ENCODE peak calls at places on chromosomes 11 and 22, in nine cellular contexts. Y, Z, N, O, K, M, S, W and Q are unnamed samples. For H3K9me3, the result is how much of the 10 kb centered on the place peaks cover.

GRCh38 chr22:48666620-48667019 is 1161.1 kb downstream of the BRD1 start:
- DNase-seq in Y (no peak), M (no peak), K (no peak), O (no peak), W (no peak), Z (no peak), S (no peak), N (no peak), Q (no peak)

GRCh38 chr11:92550411-92550810 is 325.8 kb downstream of the FAT3 start:
- DNase-seq in Y (no peak), O (no peak), S (no peak), Z (no peak), N (no peak), W (no peak), K (no peak), M (no peak), Q (no peak)

GRCh38 chr22:31218565-31219262 is 6.6 kb downstream of the LIMK2 start:
- DNase-seq in W (no peak), Z (no peak), O (no peak), N (no peak), K (no peak), M (no peak), S (no peak), Y (no peak), Q (no peak)

GRCh38 chr11:26551186-26551801 is 20.8 kb downstream of the MUC15 start:
- DNase-seq in N (no peak), Y (no peak), O (no peak), W (no peak), M (no peak), S (no peak), Z (no peak), K (no peak), Q (no peak)

GRCh38 chr11:117980716-117981115 is 5.5 kb upstream of the IL10RA start:
- DNase-seq in Y (no peak), M (peak), Z (no peak), N (no peak), W (no peak), S (no peak), K (no peak), O (peak), Q (no peak)

GRCh38 chr11:72739240-72740059 is 12.8 kb downstream of the ARAP1 start:
- DNase-seq in Z (no peak), O (no peak), W (no peak), M (no peak), K (no peak), N (no peak), S (no peak), Y (no peak), Q (no peak)

GRCh38 chr11:74534216-74534615 is 40.7 kb upstream of the LIPT2 start:
- DNase-seq in M (no peak), N (no peak), O (no peak), S (no peak), Y (no peak), W (no peak), Z (no peak), K (no peak), Q (peak)

GRCh38 chr11:63906585-63906984 is 10.4 kb downstream of the RCOR2 start:
- DNase-seq in Y (peak), N (no peak), Z (peak), K (no peak), S (no peak), O (no peak), M (no peak), W (no peak), Q (no peak)

GRCh38 chr11:31813961-31814868 is 3.1 kb upstream of the PAX6 start:
- DNase-seq in Y (no peak), O (no peak), S (no peak), N (no peak), M (no peak), W (no peak), Z (no peak), K (peak), Q (no peak)
- H3K9me3 ChIP-seq in Y (under half), O (under half), S (under half), N (under half), M (under half), W (under half), Z (under half), K (under half), Q (under half)

GRCh38 chr11:17369094-17369493 is 17.5 kb downstream of the NCR3LG1 start:
- DNase-seq in Y (no peak), N (no peak), M (no peak), S (no peak), K (no peak), Z (no peak), O (no peak), W (no peak), Q (no peak)
- H3K9me3 ChIP-seq in Y (under half), N (half or more), M (under half), S (under half), K (under half), Z (under half), O (under half), W (under half), Q (under half)

GRCh38 chr22:47236718-47237117 is 474.3 kb downstream of the TBC1D22A start:
- DNase-seq in S (no peak), N (no peak), M (no peak), O (no peak), K (no peak), Y (no peak), W (no peak), Z (no peak), Q (no peak)

GRCh38 chr22:47240116-47240515 is 477.7 kb downstream of the TBC1D22A start:
- DNase-seq in W (no peak), S (no peak), O (no peak), N (no peak), Z (no peak), K (no peak), M (no peak), Y (no peak), Q (no peak)

GRCh38 chr22:47238886-47239860 is 476.7 kb downstream of the TBC1D22A start:
- DNase-seq in M (peak), W (no peak), Z (no peak), Y (no peak), O (no peak), N (no peak), K (no peak), S (no peak), Q (no peak)

GRCh38 chr22:47233316-47234243 is 471.1 kb downstream of the TBC1D22A start:
- DNase-seq in Y (no peak), M (peak), W (no peak), N (no peak), K (no peak), O (no peak), Z (no peak), S (no peak), Q (no peak)

DNA sequence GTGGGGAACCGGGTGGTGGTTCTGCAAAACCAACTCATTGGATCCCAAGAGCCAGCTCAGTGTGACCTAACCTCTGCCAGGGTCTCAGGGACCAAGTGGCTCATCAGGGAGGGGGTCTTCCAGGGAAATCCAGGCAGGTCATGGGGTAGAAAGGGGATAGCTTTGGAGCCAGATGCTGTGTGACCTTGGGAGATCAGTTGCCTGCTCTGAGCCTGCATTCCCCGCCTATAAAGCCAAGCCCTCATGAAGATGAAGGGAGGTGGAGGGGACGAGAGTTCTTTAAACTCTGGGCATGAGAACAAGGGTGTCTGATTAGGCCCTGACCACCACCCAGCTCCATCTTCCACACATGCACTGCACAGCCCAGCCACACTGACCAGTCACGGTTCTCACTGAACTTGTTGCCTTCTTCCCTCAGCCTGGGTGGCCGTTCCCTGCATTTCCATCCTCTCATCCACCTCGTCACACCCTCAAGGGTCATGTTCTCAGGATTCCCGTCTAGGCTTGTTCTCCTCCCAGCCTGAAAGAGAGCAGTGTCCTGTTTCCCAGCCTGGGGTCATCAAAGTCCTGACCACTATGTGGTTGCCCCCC is 475.5 kb downstream of the TBC1D22A start:
- DNase-seq in N (no peak), M (peak), S (no peak), K (no peak), O (no peak), Z (no peak), W (no peak), Y (no peak), Q (no peak)
- H3K9me3 ChIP-seq in N (under half), M (under half), S (under half), K (under half), O (under half), Z (under half), W (under half), Y (under half), Q (under half)

DNA sequence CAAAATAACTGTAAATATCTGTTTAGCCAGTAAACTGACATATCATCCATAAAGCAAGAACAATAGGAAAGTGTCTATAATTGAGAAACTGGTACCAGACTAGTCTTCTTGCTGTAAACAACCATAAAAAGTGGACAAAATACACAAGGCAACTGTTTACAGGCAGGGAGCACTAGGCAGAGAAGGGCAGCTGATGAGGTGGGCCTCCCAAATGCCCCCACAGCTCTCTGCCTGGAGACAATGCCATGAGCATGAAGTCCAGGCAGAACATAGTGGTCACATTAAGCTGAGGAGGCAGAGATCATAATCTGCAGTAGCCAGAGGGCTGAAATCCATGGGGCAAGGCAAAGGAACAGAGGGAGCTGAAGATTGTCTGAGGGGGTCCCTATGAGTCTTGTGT is 30.7 kb downstream of the TBX1 start:
- DNase-seq in W (no peak), O (no peak), Y (no peak), Z (no peak), K (no peak), N (no peak), S (no peak), M (no peak), Q (no peak)
- H3K9me3 ChIP-seq in W (under half), O (under half), Y (under half), Z (under half), K (under half), N (under half), S (under half), M (under half), Q (under half)